ENCODE peak calls at places on chromosome 19, in seven cellular contexts. X is hippocampal formation; C is neural crest cell; A is IMR-90; T is stimulated activated CD8-positive, alpha-beta memory T cell treated with anti-CD3 and anti-CD28 coated beads, Interleukin-7, amount 100 ng/mL, for 1 hour; O is omental fat pad; H is activated CD8-positive, alpha-beta memory T cell treated with anti-CD3 and anti-CD28 coated beads for 4 hours. V is an unnamed sample.

GRCh38 chr19:7922841-7923205 is 2.7 kb downstream of the SNAPC2 start:
- DNase-seq in X (no peak), C (no peak), A (no peak), T (no peak), O (no peak), H (no peak), V (no peak)

GRCh38 chr19:16445238-16446107 is 26.3 kb downstream of the EPS15L1 start:
- DNase-seq in X (no peak), C (no peak), A (peak), T (no peak), O (no peak), H (no peak), V (no peak)

GRCh38 chr19:34976611-34977010 is 12.6 kb upstream of the ZNF792 start:
- DNase-seq in X (no peak), C (no peak), A (no peak), T (no peak), O (no peak), H (no peak), V (no peak)

GRCh38 chr19:1259873-1260748 is 9.0 kb upstream of the CIRBP start:
- DNase-seq in X (no peak), C (no peak), A (no peak), T (no peak), O (no peak), H (no peak), V (no peak)

GRCh38 chr19:34306213-34306661 is 51.9 kb downstream of the GARRE1 start:
- DNase-seq in X (no peak), C (no peak), A (no peak), T (no peak), O (no peak), H (no peak), V (no peak)

GRCh38 chr19:12155324-12155723 is 1.2 kb downstream of the ZNF625 start:
- DNase-seq in X (no peak), C (no peak), A (no peak), T (no peak), O (no peak), H (no peak), V (no peak)

GRCh38 chr19:18639706-18640105 is 2.9 kb downstream of the KLHL26 start:
- DNase-seq in X (no peak), C (no peak), A (no peak), T (no peak), O (no peak), H (no peak), V (no peak)

GRCh38 chr19:16021796-16022195 is 54.5 kb upstream of the TPM4 start:
- DNase-seq in X (no peak), C (no peak), A (no peak), T (no peak), O (no peak), H (no peak), V (no peak)

GRCh38 chr19:34317311-34317927 is 47.6 kb upstream of the GPI start:
- DNase-seq in X (no peak), C (no peak), A (no peak), T (no peak), O (no peak), H (no peak), V (no peak)

GRCh38 chr19:2123682-2124387 is 27.1 kb downstream of the IZUMO4 start:
- DNase-seq in X (no peak), C (peak), A (no peak), T (no peak), O (no peak), H (no peak), V (no peak)

GRCh38 chr19:55519461-55520311 is 17.2 kb downstream of the SBK2 start:
- DNase-seq in X (no peak), C (no peak), A (peak), T (no peak), O (no peak), H (no peak), V (no peak)

GRCh38 chr19:46602392-46603194 is 1.5 kb downstream of the CALM3 start:
- DNase-seq in X (no peak), C (no peak), A (no peak), T (no peak), O (no peak), H (no peak), V (no peak)

GRCh38 chr19:8004723-8005513 is 523 bp downstream of the ELAVL1 start:
- DNase-seq in X (no peak), C (peak), A (peak), T (no peak), O (no peak), H (no peak), V (no peak)

GRCh38 chr19:14089412-14089661 is 1.2 kb downstream of the SAMD1 start:
- DNase-seq in X (no peak), C (no peak), A (no peak), T (no peak), O (no peak), H (no peak), V (peak)

GRCh38 chr19:41688098-41688497 is at the start of gene CEACAM7:
- DNase-seq in X (no peak), C (no peak), A (no peak), T (no peak), O (no peak), H (no peak), V (no peak)

GRCh38 chr19:12834418-12834943 is at the start of gene RTBDN:
- DNase-seq in X (no peak), C (no peak), A (no peak), T (no peak), O (no peak), H (no peak), V (no peak)

GRCh38 chr19:1087813-1088418 is 7.3 kb downstream of the POLR2E start:
- DNase-seq in X (peak), C (no peak), A (no peak), T (no peak), O (no peak), H (no peak), V (no peak)

GRCh38 chr19:799076-799881 is 2.0 kb downstream of the PTBP1 start:
- DNase-seq in X (no peak), C (peak), A (peak), T (no peak), O (no peak), H (no peak), V (no peak)